ENCODE peak calls at places on chromosomes 13 and 19, in seven cellular contexts. One of them, this sample, is unnamed.

GRCh38 chr19:10551698-10552301 is 8.1 kb downstream of the ATG4D start:
- DNase-seq in SK-N-SH: no peak
- DNase-seq in esophagus muscularis mucosa: no peak
- DNase-seq in transverse colon: peak
- DNase-seq in ovary: no peak
- DNase-seq in stomach: peak
- DNase-seq in A549: peak
- DNase-seq in this sample: no peak

GRCh38 chr19:47111081-47111589 is 2.4 kb downstream of the ZC3H4 start:
- DNase-seq in transverse colon: peak
- DNase-seq in stomach: peak
- DNase-seq in ovary: peak
- DNase-seq in A549: no peak
- DNase-seq in esophagus muscularis mucosa: no peak
- DNase-seq in SK-N-SH: peak
- DNase-seq in this sample: no peak

GRCh38 chr19:4233282-4233853 is 4.0 kb downstream of the EBI3 start:
- DNase-seq in transverse colon: peak
- DNase-seq in esophagus muscularis mucosa: no peak
- DNase-seq in A549: peak
- DNase-seq in stomach: peak
- DNase-seq in ovary: peak
- DNase-seq in SK-N-SH: peak
- DNase-seq in this sample: no peak

GRCh38 chr19:49331616-49332055 is 3.6 kb upstream of the CD37 start:
- DNase-seq in transverse colon: no peak
- DNase-seq in esophagus muscularis mucosa: peak
- DNase-seq in ovary: no peak
- DNase-seq in stomach: peak
- DNase-seq in SK-N-SH: peak
- DNase-seq in A549: peak
- DNase-seq in this sample: no peak

GRCh38 chr19:49546825-49547565 is 19.2 kb downstream of the RCN3 start:
- DNase-seq in stomach: peak
- DNase-seq in esophagus muscularis mucosa: peak
- DNase-seq in A549: peak
- DNase-seq in ovary: no peak
- DNase-seq in SK-N-SH: peak
- DNase-seq in transverse colon: peak
- DNase-seq in this sample: peak

GRCh38 chr13:37065893-37066526 is 6.5 kb upstream of the SUPT20H start:
- DNase-seq in SK-N-SH: no peak
- DNase-seq in esophagus muscularis mucosa: no peak
- DNase-seq in stomach: no peak
- DNase-seq in A549: no peak
- DNase-seq in transverse colon: no peak
- DNase-seq in ovary: no peak
- DNase-seq in this sample: no peak

GRCh38 chr13:100290165-100290801 is 201.4 kb downstream of the PCCA start:
- DNase-seq in stomach: no peak
- DNase-seq in transverse colon: no peak
- DNase-seq in SK-N-SH: no peak
- DNase-seq in A549: no peak
- DNase-seq in esophagus muscularis mucosa: no peak
- DNase-seq in ovary: no peak
- DNase-seq in this sample: no peak

GRCh38 chr19:5048727-5049553 is 80.0 kb downstream of the KDM4B start:
- DNase-seq in transverse colon: peak
- DNase-seq in SK-N-SH: peak
- DNase-seq in A549: peak
- DNase-seq in stomach: no peak
- DNase-seq in esophagus muscularis mucosa: no peak
- DNase-seq in ovary: peak
- DNase-seq in this sample: no peak

GRCh38 chr19:19276386-19276785 is 3.3 kb upstream of the TM6SF2 start:
- DNase-seq in transverse colon: no peak
- DNase-seq in esophagus muscularis mucosa: no peak
- DNase-seq in ovary: no peak
- DNase-seq in stomach: no peak
- DNase-seq in SK-N-SH: peak
- DNase-seq in A549: no peak
- DNase-seq in this sample: no peak

GRCh38 chr13:57627663-57628062 is 3.9 kb upstream of the PCDH17 start:
- DNase-seq in SK-N-SH: peak
- DNase-seq in stomach: no peak
- DNase-seq in transverse colon: no peak
- DNase-seq in ovary: no peak
- DNase-seq in A549: peak
- DNase-seq in esophagus muscularis mucosa: no peak
- DNase-seq in this sample: no peak

GRCh38 chr13:48160879-48161278 is 66.0 kb upstream of the MED4 start:
- DNase-seq in ovary: no peak
- DNase-seq in transverse colon: no peak
- DNase-seq in esophagus muscularis mucosa: no peak
- DNase-seq in A549: peak
- DNase-seq in SK-N-SH: no peak
- DNase-seq in stomach: no peak
- DNase-seq in this sample: peak

GRCh38 chr13:66950666-66951065 is 279.5 kb downstream of the PCDH9 start:
- DNase-seq in ovary: no peak
- DNase-seq in transverse colon: no peak
- DNase-seq in A549: no peak
- DNase-seq in SK-N-SH: peak
- DNase-seq in stomach: no peak
- DNase-seq in esophagus muscularis mucosa: no peak
- DNase-seq in this sample: no peak

GRCh38 chr13:73681779-73682178 is 452.4 kb downstream of the KLF12 start:
- DNase-seq in SK-N-SH: no peak
- DNase-seq in transverse colon: no peak
- DNase-seq in ovary: no peak
- DNase-seq in stomach: no peak
- DNase-seq in A549: no peak
- DNase-seq in esophagus muscularis mucosa: no peak
- DNase-seq in this sample: no peak

GRCh38 chr19:17654993-17655392 is 33.2 kb downstream of the UNC13A start:
- DNase-seq in esophagus muscularis mucosa: no peak
- DNase-seq in SK-N-SH: peak
- DNase-seq in A549: peak
- DNase-seq in stomach: no peak
- DNase-seq in ovary: no peak
- DNase-seq in transverse colon: peak
- DNase-seq in this sample: no peak

GRCh38 chr13:30832845-30833332 is 73.2 kb upstream of the MEDAG start:
- DNase-seq in SK-N-SH: peak
- DNase-seq in stomach: peak
- DNase-seq in A549: peak
- DNase-seq in esophagus muscularis mucosa: no peak
- DNase-seq in transverse colon: peak
- DNase-seq in ovary: peak
- DNase-seq in this sample: no peak

GRCh38 chr13:59635591-59635990 is 528.1 kb downstream of the DIAPH3 start:
- DNase-seq in ovary: no peak
- DNase-seq in esophagus muscularis mucosa: peak
- DNase-seq in stomach: no peak
- DNase-seq in SK-N-SH: no peak
- DNase-seq in transverse colon: no peak
- DNase-seq in A549: no peak
- DNase-seq in this sample: no peak

GRCh38 chr13:30580852-30581502 is 36.7 kb upstream of the USPL1 start:
- DNase-seq in SK-N-SH: no peak
- DNase-seq in ovary: no peak
- DNase-seq in A549: peak
- DNase-seq in esophagus muscularis mucosa: no peak
- DNase-seq in stomach: no peak
- DNase-seq in transverse colon: no peak
- DNase-seq in this sample: no peak

GRCh38 chr19:50252111-50252886 is 48.9 kb downstream of the MYH14 start:
- DNase-seq in stomach: no peak
- DNase-seq in ovary: no peak
- DNase-seq in A549: peak
- DNase-seq in SK-N-SH: peak
- DNase-seq in transverse colon: peak
- DNase-seq in esophagus muscularis mucosa: no peak
- DNase-seq in this sample: no peak

GRCh38 chr13:104683789-104684188 is 1617.6 kb upstream of the SLC10A2 start:
- DNase-seq in ovary: no peak
- DNase-seq in SK-N-SH: no peak
- DNase-seq in A549: no peak
- DNase-seq in stomach: no peak
- DNase-seq in esophagus muscularis mucosa: no peak
- DNase-seq in transverse colon: no peak
- DNase-seq in this sample: no peak

GRCh38 chr19:3335431-3336350 is 30.7 kb upstream of the NFIC start:
- DNase-seq in SK-N-SH: no peak
- DNase-seq in ovary: peak
- DNase-seq in A549: no peak
- DNase-seq in transverse colon: peak
- DNase-seq in esophagus muscularis mucosa: peak
- DNase-seq in stomach: peak
- DNase-seq in this sample: peak

GRCh38 chr19:13993554-13994308 is 12.4 kb downstream of the RFX1 start:
- DNase-seq in SK-N-SH: peak
- DNase-seq in ovary: no peak
- DNase-seq in A549: no peak
- DNase-seq in esophagus muscularis mucosa: no peak
- DNase-seq in stomach: no peak
- DNase-seq in transverse colon: no peak
- DNase-seq in this sample: no peak

GRCh38 chr13:110419391-110419791 is 112.3 kb downstream of the COL4A2 start:
- DNase-seq in transverse colon: no peak
- DNase-seq in ovary: no peak
- DNase-seq in esophagus muscularis mucosa: no peak
- DNase-seq in A549: peak
- DNase-seq in stomach: no peak
- DNase-seq in SK-N-SH: no peak
- DNase-seq in this sample: no peak

GRCh38 chr19:15316498-15316897 is 15.8 kb downstream of the BRD4 start:
- DNase-seq in stomach: no peak
- DNase-seq in transverse colon: no peak
- DNase-seq in SK-N-SH: no peak
- DNase-seq in A549: no peak
- DNase-seq in ovary: no peak
- DNase-seq in esophagus muscularis mucosa: no peak
- DNase-seq in this sample: no peak

GRCh38 chr13:25574437-25575426 is 203.0 kb downstream of the ATP8A2 start:
- DNase-seq in A549: peak
- DNase-seq in stomach: peak
- DNase-seq in ovary: peak
- DNase-seq in SK-N-SH: peak
- DNase-seq in transverse colon: peak
- DNase-seq in esophagus muscularis mucosa: no peak
- DNase-seq in this sample: peak

GRCh38 chr19:45306522-45307027 is 16.1 kb downstream of the CKM start:
- DNase-seq in ovary: no peak
- DNase-seq in SK-N-SH: no peak
- DNase-seq in esophagus muscularis mucosa: no peak
- DNase-seq in A549: no peak
- DNase-seq in transverse colon: no peak
- DNase-seq in stomach: no peak
- DNase-seq in this sample: no peak

GRCh38 chr19:29022599-29022998 is 190.4 kb downstream of the UQCRFS1 start:
- DNase-seq in SK-N-SH: no peak
- DNase-seq in transverse colon: no peak
- DNase-seq in esophagus muscularis mucosa: no peak
- DNase-seq in A549: no peak
- DNase-seq in ovary: no peak
- DNase-seq in stomach: no peak
- DNase-seq in this sample: no peak
- TF ChIP-seq EP300 in SK-N-SH: no peak
- TF ChIP-seq EP300 in transverse colon: no peak
- TF ChIP-seq EP300 in esophagus muscularis mucosa: no peak
- TF ChIP-seq EP300 in A549: no peak
- TF ChIP-seq EP300 in ovary: no peak
- TF ChIP-seq EP300 in stomach: no peak
- TF ChIP-seq EP300 in this sample: no peak

GRCh38 chr19:1812426-1813196 is 535 bp upstream of the ATP8B3 start:
- DNase-seq in A549: peak
- DNase-seq in esophagus muscularis mucosa: peak
- DNase-seq in ovary: peak
- DNase-seq in SK-N-SH: peak
- DNase-seq in stomach: peak
- DNase-seq in transverse colon: peak
- DNase-seq in this sample: peak
- TF ChIP-seq EP300 in A549: no peak
- TF ChIP-seq EP300 in esophagus muscularis mucosa: no peak
- TF ChIP-seq EP300 in ovary: no peak
- TF ChIP-seq EP300 in SK-N-SH: no peak
- TF ChIP-seq EP300 in stomach: no peak
- TF ChIP-seq EP300 in transverse colon: no peak
- TF ChIP-seq EP300 in this sample: peak

GRCh38 chr19:52691737-52692136 is 43.1 kb downstream of the ZNF611 start:
- DNase-seq in SK-N-SH: no peak
- DNase-seq in transverse colon: no peak
- DNase-seq in A549: no peak
- DNase-seq in ovary: no peak
- DNase-seq in stomach: no peak
- DNase-seq in esophagus muscularis mucosa: no peak
- DNase-seq in this sample: no peak
- TF ChIP-seq EP300 in SK-N-SH: no peak
- TF ChIP-seq EP300 in transverse colon: no peak
- TF ChIP-seq EP300 in A549: no peak
- TF ChIP-seq EP300 in ovary: no peak
- TF ChIP-seq EP300 in stomach: no peak
- TF ChIP-seq EP300 in esophagus muscularis mucosa: no peak
- TF ChIP-seq EP300 in this sample: no peak

DNA sequence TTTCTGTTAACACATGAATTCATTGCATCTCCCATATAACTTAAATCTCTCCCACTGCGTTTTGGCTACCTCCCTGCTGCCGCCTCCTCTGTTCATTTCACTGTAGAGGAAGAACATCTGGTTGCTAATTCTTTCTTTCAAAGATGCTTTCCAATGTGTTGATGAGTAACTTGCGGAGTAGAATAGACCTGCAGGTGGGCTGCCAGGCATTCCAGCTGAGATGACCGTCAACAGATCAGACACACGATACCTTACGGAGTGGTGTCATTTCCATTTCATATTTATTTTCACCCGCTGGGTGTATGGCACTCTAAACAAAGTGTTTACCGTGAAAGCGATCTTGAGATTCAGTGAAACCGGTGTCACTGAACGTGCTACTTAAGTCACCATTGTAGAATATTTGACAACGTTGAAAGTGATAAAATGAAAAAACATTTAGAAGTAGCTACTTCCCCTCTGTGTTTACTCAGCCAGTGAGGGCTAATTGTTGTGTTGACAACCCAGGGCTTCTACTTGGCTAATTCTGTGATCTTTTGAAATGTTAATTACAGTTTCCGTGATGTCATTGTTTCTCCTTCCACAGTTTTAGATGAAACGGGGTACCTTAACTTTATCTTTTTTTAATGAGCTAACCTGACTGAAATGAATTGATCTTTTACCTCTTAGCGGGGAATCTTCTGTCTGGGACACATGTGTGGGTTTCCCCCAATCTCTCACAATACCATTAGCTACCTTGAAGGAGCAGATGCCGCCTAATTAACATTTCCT is 228.5 kb upstream of the ARGLU1 start:
- DNase-seq in A549: no peak
- DNase-seq in stomach: no peak
- DNase-seq in SK-N-SH: no peak
- DNase-seq in transverse colon: no peak
- DNase-seq in ovary: no peak
- DNase-seq in esophagus muscularis mucosa: no peak
- DNase-seq in this sample: no peak
- TF ChIP-seq EP300 in A549: no peak
- TF ChIP-seq EP300 in stomach: no peak
- TF ChIP-seq EP300 in SK-N-SH: no peak
- TF ChIP-seq EP300 in transverse colon: no peak
- TF ChIP-seq EP300 in ovary: no peak
- TF ChIP-seq EP300 in esophagus muscularis mucosa: no peak
- TF ChIP-seq EP300 in this sample: no peak

GRCh38 chr13:75195479-75196111 is 286.4 kb downstream of the TBC1D4 start:
- DNase-seq in esophagus muscularis mucosa: no peak
- DNase-seq in ovary: no peak
- DNase-seq in transverse colon: no peak
- DNase-seq in SK-N-SH: no peak
- DNase-seq in A549: no peak
- DNase-seq in stomach: no peak
- DNase-seq in this sample: no peak
- TF ChIP-seq EP300 in esophagus muscularis mucosa: no peak
- TF ChIP-seq EP300 in ovary: no peak
- TF ChIP-seq EP300 in transverse colon: no peak
- TF ChIP-seq EP300 in SK-N-SH: no peak
- TF ChIP-seq EP300 in A549: no peak
- TF ChIP-seq EP300 in stomach: no peak
- TF ChIP-seq EP300 in this sample: no peak

This sample was measured in tibial nerve.